ENCODE peak calls at places on chromosomes 6 and 20, in six cellular contexts. O is COR-L47, Y is RCC 7860, G is colonic mucosa, V is WTC11, L is right lobe of liver. R is an unnamed sample.

GRCh38 chr6:21213492-21213891 is 380.1 kb upstream of the SOX4 start:
- DNase-seq in O (no peak), Y (no peak), G (no peak), V (no peak), L (no peak), R (no peak)

GRCh38 chr20:46649965-46650542 is 1.2 kb downstream of the SLC13A3 start:
- DNase-seq in O (no peak), Y (no peak), G (no peak), V (no peak), L (no peak), R (no peak)

GRCh38 chr6:112337209-112337638 is 9.9 kb upstream of the RFPL4B start:
- DNase-seq in O (peak; percentile 51), Y (peak; percentile 50), G (peak; percentile 32), V (peak; percentile 61), L (peak; percentile 48), R (no peak)

GRCh38 chr6:2980465-2980855 is 9.1 kb upstream of the SERPINB6 start:
- DNase-seq in O (no peak), Y (no peak), G (no peak), V (no peak), L (no peak), R (no peak)

GRCh38 chr20:62980380-62980960 is 26.3 kb downstream of the BHLHE23 start:
- DNase-seq in O (peak; percentile 89), Y (no peak), G (no peak), V (no peak), L (no peak), R (no peak)

GRCh38 chr6:145017516-145017915 is 717.8 kb downstream of the EPM2A start:
- DNase-seq in O (no peak), Y (peak; percentile 12), G (no peak), V (no peak), L (no peak), R (no peak)

GRCh38 chr6:63805808-63806572 is 170.4 kb downstream of the PHF3 start:
- DNase-seq in O (peak; percentile 23), Y (peak; percentile 66), G (no peak), V (no peak), L (no peak), R (no peak)

GRCh38 chr20:50550531-50550930 is 40.3 kb downstream of the PTPN1 start:
- DNase-seq in O (no peak), Y (no peak), G (no peak), V (no peak), L (no peak), R (no peak)

GRCh38 chr20:44702776-44703175 is 12.4 kb upstream of the CCN5 start:
- DNase-seq in O (no peak), Y (peak; percentile 67), G (peak; percentile 63), V (no peak), L (peak; percentile 56), R (no peak)

GRCh38 chr6:81988446-81988845 is 236.0 kb upstream of the TENT5A start:
- DNase-seq in O (no peak), Y (no peak), G (no peak), V (no peak), L (no peak), R (no peak)

GRCh38 chr6:52697903-52698302 is 27.0 kb downstream of the TMEM14A start:
- DNase-seq in O (peak; percentile 27), Y (no peak), G (no peak), V (no peak), L (no peak), R (no peak)

GRCh38 chr6:65595540-65595939 is 111.5 kb downstream of the EYS start:
- DNase-seq in O (no peak), Y (no peak), G (no peak), V (no peak), L (no peak), R (no peak)

GRCh38 chr6:150667977-150668716 is 68.5 kb downstream of the PLEKHG1 start:
- DNase-seq in O (no peak), Y (no peak), G (peak; percentile 92), V (no peak), L (peak; percentile 96), R (peak; percentile 82)

GRCh38 chr6:112180095-112180820 is 74.1 kb downstream of the LAMA4 start:
- DNase-seq in O (peak; percentile 50), Y (peak; percentile 70), G (peak; percentile 46), V (no peak), L (peak; percentile 58), R (no peak)

GRCh38 chr6:160049346-160049745 is 72.3 kb upstream of the SLC22A1 start:
- DNase-seq in O (no peak), Y (no peak), G (no peak), V (no peak), L (peak; percentile 35), R (no peak)

GRCh38 chr20:33659341-33660034 is 2.6 kb upstream of the C20orf144 start:
- DNase-seq in O (no peak), Y (no peak), G (peak; percentile 17), V (no peak), L (no peak), R (no peak)

GRCh38 chr6:6003334-6004146 is 3.2 kb downstream of the NRN1 start:
- DNase-seq in O (no peak), Y (no peak), G (no peak), V (peak; percentile 66), L (peak; percentile 51), R (peak; percentile 73)

GRCh38 chr20:4100679-4101078 is 85.3 kb upstream of the RNF24 start:
- DNase-seq in O (no peak), Y (peak; percentile 32), G (no peak), V (no peak), L (no peak), R (no peak)

GRCh38 chr6:35264550-35265274 is 5.2 kb downstream of the ZNF76 start:
- DNase-seq in O (no peak), Y (no peak), G (no peak), V (no peak), L (no peak), R (no peak)

GRCh38 chr6:143490244-143490643 is 21.3 kb downstream of the FUCA2 start:
- DNase-seq in O (no peak), Y (no peak), G (no peak), V (no peak), L (no peak), R (no peak)

GRCh38 chr6:36639171-36639808 is 39.2 kb upstream of the CDKN1A start:
- DNase-seq in O (no peak), Y (no peak), G (no peak), V (no peak), L (no peak), R (no peak)

GRCh38 chr20:51462566-51463276 is 79.8 kb downstream of the NFATC2 start:
- DNase-seq in O (no peak), Y (no peak), G (peak; percentile 63), V (no peak), L (peak; percentile 69), R (no peak)

GRCh38 chr20:61801065-61801360 is 264.7 kb downstream of the TAF4 start:
- DNase-seq in O (no peak), Y (no peak), G (no peak), V (no peak), L (no peak), R (no peak)

GRCh38 chr6:49632712-49633111 is 3.9 kb downstream of the RHAG start:
- DNase-seq in O (no peak), Y (no peak), G (no peak), V (no peak), L (no peak), R (no peak)

GRCh38 chr6:100099189-100100074 is 105.4 kb upstream of the MCHR2 start:
- DNase-seq in O (peak; percentile 26), Y (peak; percentile 19), G (no peak), V (no peak), L (no peak), R (no peak)

GRCh38 chr6:36267731-36268477 is 2.0 kb upstream of the PNPLA1 start:
- DNase-seq in O (no peak), Y (no peak), G (no peak), V (no peak), L (no peak), R (no peak)

GRCh38 chr6:159084493-159085091 is 39.8 kb upstream of the TAGAP start:
- DNase-seq in O (no peak), Y (no peak), G (no peak), V (no peak), L (no peak), R (no peak)

GRCh38 chr6:9257215-9257614 is 821.9 kb upstream of the SLC35B3 start:
- DNase-seq in O (no peak), Y (no peak), G (no peak), V (no peak), L (no peak), R (no peak)

GRCh38 chr20:34708621-34709043 is 4.5 kb downstream of the TP53INP2 start:
- DNase-seq in O (peak; percentile 32), Y (no peak), G (peak; percentile 77), V (peak; percentile 77), L (peak; percentile 62), R (peak; percentile 81)

GRCh38 chr6:111758608-111759293 is 114.5 kb downstream of the FYN start:
- DNase-seq in O (no peak), Y (no peak), G (no peak), V (no peak), L (no peak), R (no peak)

GRCh38 chr6:105364243-105364642 is 38.6 kb downstream of the PREP start:
- DNase-seq in O (no peak), Y (no peak), G (no peak), V (no peak), L (no peak), R (no peak)

GRCh38 chr20:15030826-15031225 is 693.4 kb upstream of the FLRT3 start:
- DNase-seq in O (no peak), Y (no peak), G (no peak), V (no peak), L (no peak), R (no peak)